ENCODE peak calls at places on chromosomes 13 and 19, in six cellular contexts. One of them, this sample, is unnamed.
A peak's percentile ranks its signal among the peaks of the same experiment; 100 is the strongest.

GRCh38 chr19:32387701-32388392 is 17.7 kb upstream of the DPY19L3 start:
- DNase-seq in IMR-90: peak; percentile 62
- DNase-seq in mesenchymal stem cell: no peak
- DNase-seq in neuronal stem cell: no peak
- DNase-seq in H9: no peak
- DNase-seq in H1: no peak
- DNase-seq in this sample: no peak

GRCh38 chr13:106176103-106176502 is 359.4 kb downstream of the EFNB2 start:
- DNase-seq in H1: no peak
- DNase-seq in mesenchymal stem cell: peak; percentile 54
- DNase-seq in neuronal stem cell: no peak
- DNase-seq in H9: no peak
- DNase-seq in IMR-90: peak; percentile 78
- DNase-seq in this sample: no peak

GRCh38 chr13:40639226-40639681 is 27.2 kb downstream of the FOXO1 start:
- DNase-seq in neuronal stem cell: no peak
- DNase-seq in H1: no peak
- DNase-seq in IMR-90: no peak
- DNase-seq in H9: no peak
- DNase-seq in mesenchymal stem cell: peak; percentile 44
- DNase-seq in this sample: peak; percentile 59

GRCh38 chr19:39363909-39364457 is 21.8 kb downstream of the SAMD4B start:
- DNase-seq in H1: no peak
- DNase-seq in IMR-90: peak; percentile 80
- DNase-seq in mesenchymal stem cell: peak; percentile 62
- DNase-seq in H9: no peak
- DNase-seq in neuronal stem cell: no peak
- DNase-seq in this sample: peak; percentile 10

GRCh38 chr13:98454389-98454881 is 122.5 kb downstream of the STK24 start:
- DNase-seq in IMR-90: peak; percentile 94
- DNase-seq in H9: no peak
- DNase-seq in mesenchymal stem cell: peak; percentile 75
- DNase-seq in neuronal stem cell: no peak
- DNase-seq in H1: no peak
- DNase-seq in this sample: no peak

GRCh38 chr13:29131881-29132668 is 311.9 kb downstream of the MTUS2 start:
- DNase-seq in IMR-90: no peak
- DNase-seq in neuronal stem cell: no peak
- DNase-seq in H1: no peak
- DNase-seq in H9: no peak
- DNase-seq in mesenchymal stem cell: no peak
- DNase-seq in this sample: no peak

GRCh38 chr19:45464861-45465427 is 2.9 kb upstream of the FOSB start:
- DNase-seq in mesenchymal stem cell: peak; percentile 54
- DNase-seq in neuronal stem cell: no peak
- DNase-seq in H9: no peak
- DNase-seq in H1: no peak
- DNase-seq in IMR-90: no peak
- DNase-seq in this sample: no peak

GRCh38 chr19:57689750-57690149 is 8.0 kb downstream of the ZNF551 start:
- DNase-seq in mesenchymal stem cell: no peak
- DNase-seq in H9: peak; percentile 4
- DNase-seq in neuronal stem cell: no peak
- DNase-seq in H1: no peak
- DNase-seq in IMR-90: no peak
- DNase-seq in this sample: peak; percentile 51

GRCh38 chr13:71378992-71379905 is 487.8 kb downstream of the DACH1 start:
- DNase-seq in H9: no peak
- DNase-seq in IMR-90: no peak
- DNase-seq in neuronal stem cell: no peak
- DNase-seq in mesenchymal stem cell: peak; percentile 56
- DNase-seq in H1: no peak
- DNase-seq in this sample: no peak

GRCh38 chr13:31035162-31035951 is 102.9 kb downstream of the TEX26 start:
- DNase-seq in H1: no peak
- DNase-seq in H9: no peak
- DNase-seq in IMR-90: peak; percentile 29
- DNase-seq in neuronal stem cell: no peak
- DNase-seq in mesenchymal stem cell: no peak
- DNase-seq in this sample: no peak

GRCh38 chr19:54662730-54663129 is at the start of gene LILRB4:
- DNase-seq in IMR-90: no peak
- DNase-seq in mesenchymal stem cell: no peak
- DNase-seq in H9: no peak
- DNase-seq in neuronal stem cell: no peak
- DNase-seq in H1: no peak
- DNase-seq in this sample: no peak

GRCh38 chr13:110575322-110576069 is 14.0 kb upstream of the RAB20 start:
- DNase-seq in H1: no peak
- DNase-seq in mesenchymal stem cell: peak; percentile 30
- DNase-seq in H9: peak; percentile 61
- DNase-seq in neuronal stem cell: no peak
- DNase-seq in IMR-90: peak; percentile 48
- DNase-seq in this sample: no peak

GRCh38 chr13:110570886-110571285 is 9.4 kb upstream of the RAB20 start:
- DNase-seq in neuronal stem cell: no peak
- DNase-seq in IMR-90: no peak
- DNase-seq in H9: no peak
- DNase-seq in mesenchymal stem cell: no peak
- DNase-seq in H1: no peak
- DNase-seq in this sample: no peak

GRCh38 chr13:110571897-110572777 is 10.6 kb upstream of the RAB20 start:
- DNase-seq in IMR-90: no peak
- DNase-seq in neuronal stem cell: no peak
- DNase-seq in mesenchymal stem cell: no peak
- DNase-seq in H1: no peak
- DNase-seq in H9: no peak
- DNase-seq in this sample: no peak

GRCh38 chr13:110574161-110574560 is 12.6 kb upstream of the RAB20 start:
- DNase-seq in neuronal stem cell: no peak
- DNase-seq in H1: no peak
- DNase-seq in IMR-90: no peak
- DNase-seq in H9: no peak
- DNase-seq in mesenchymal stem cell: no peak
- DNase-seq in this sample: no peak

DNA sequence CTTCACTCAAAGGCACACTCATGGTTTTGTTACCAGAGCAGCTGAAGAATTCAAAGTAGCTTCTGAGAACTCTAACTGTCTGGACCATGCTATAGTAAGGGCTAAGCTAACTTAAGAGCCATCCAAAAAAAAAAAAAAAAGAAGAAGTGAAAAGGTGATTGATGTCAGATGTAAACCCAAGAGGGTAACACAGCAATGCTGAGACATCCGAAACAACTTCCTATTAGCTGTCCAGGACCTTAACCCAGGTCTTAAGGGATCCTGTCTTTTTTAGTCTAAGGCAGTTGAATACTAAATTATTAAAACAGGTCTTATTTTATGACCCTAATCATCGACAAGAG is 11.2 kb upstream of the RAB20 start:
- DNase-seq in H1: no peak
- DNase-seq in mesenchymal stem cell: no peak
- DNase-seq in neuronal stem cell: no peak
- DNase-seq in IMR-90: no peak
- DNase-seq in H9: no peak
- DNase-seq in this sample: no peak
- H3K14ac ChIP-seq in H1: no peak overlapping the region
- H3K14ac ChIP-seq in mesenchymal stem cell: no peak overlapping the region
- H3K14ac ChIP-seq in neuronal stem cell: no peak overlapping the region
- H3K14ac ChIP-seq in IMR-90: no peak overlapping the region
- H3K14ac ChIP-seq in H9: no peak overlapping the region
- H3K14ac ChIP-seq in this sample: peak overlapping the region; percentile 24

GRCh38 chr13:22848539-22849052 is 332.2 kb upstream of the SGCG start:
- DNase-seq in IMR-90: no peak
- DNase-seq in H1: peak; percentile 53
- DNase-seq in neuronal stem cell: no peak
- DNase-seq in H9: peak; percentile 93
- DNase-seq in mesenchymal stem cell: no peak
- DNase-seq in this sample: no peak
- H2BK120ac ChIP-seq in IMR-90: no peak overlapping the region
- H2BK120ac ChIP-seq in H1: peak overlapping the region; percentile 33
- H2BK120ac ChIP-seq in neuronal stem cell: no peak overlapping the region
- H2BK120ac ChIP-seq in H9: no peak overlapping the region
- H2BK120ac ChIP-seq in mesenchymal stem cell: no peak overlapping the region
- H2BK120ac ChIP-seq in this sample: no peak overlapping the region

GRCh38 chr19:48926909-48927308 is 6.6 kb upstream of the DHDH start:
- DNase-seq in H9: no peak
- DNase-seq in H1: no peak
- DNase-seq in neuronal stem cell: no peak
- DNase-seq in IMR-90: peak; percentile 99
- DNase-seq in mesenchymal stem cell: peak; percentile 84
- DNase-seq in this sample: peak; percentile 65

GRCh38 chr19:48921721-48922500 is 11.6 kb upstream of the DHDH start:
- DNase-seq in IMR-90: no peak
- DNase-seq in neuronal stem cell: no peak
- DNase-seq in H1: no peak
- DNase-seq in mesenchymal stem cell: no peak
- DNase-seq in H9: no peak
- DNase-seq in this sample: no peak

GRCh38 chr19:48922548-48923490 is 10.7 kb upstream of the DHDH start:
- DNase-seq in neuronal stem cell: no peak
- DNase-seq in mesenchymal stem cell: no peak
- DNase-seq in H9: no peak
- DNase-seq in IMR-90: no peak
- DNase-seq in H1: no peak
- DNase-seq in this sample: no peak

GRCh38 chr19:48928164-48929005 is 5.1 kb upstream of the DHDH start:
- DNase-seq in mesenchymal stem cell: no peak
- DNase-seq in neuronal stem cell: no peak
- DNase-seq in H1: no peak
- DNase-seq in H9: no peak
- DNase-seq in IMR-90: peak; percentile 58
- DNase-seq in this sample: peak; percentile 51

GRCh38 chr19:48925240-48925843 is 8.2 kb upstream of the DHDH start:
- DNase-seq in IMR-90: peak; percentile 91
- DNase-seq in mesenchymal stem cell: no peak
- DNase-seq in H1: no peak
- DNase-seq in H9: no peak
- DNase-seq in neuronal stem cell: no peak
- DNase-seq in this sample: no peak
- H3K4me2 ChIP-seq in IMR-90: no peak overlapping the region
- H3K4me2 ChIP-seq in mesenchymal stem cell: no peak overlapping the region
- H3K4me2 ChIP-seq in H1: no peak overlapping the region
- H3K4me2 ChIP-seq in H9: no peak overlapping the region
- H3K4me2 ChIP-seq in neuronal stem cell: no peak overlapping the region
- H3K4me2 ChIP-seq in this sample: no peak overlapping the region

GRCh38 chr19:1822210-1822609 is 10.1 kb upstream of the ATP8B3 start:
- DNase-seq in IMR-90: no peak
- DNase-seq in H9: no peak
- DNase-seq in H1: no peak
- DNase-seq in mesenchymal stem cell: no peak
- DNase-seq in neuronal stem cell: no peak
- DNase-seq in this sample: no peak
- H3K14ac ChIP-seq in IMR-90: no peak overlapping the region
- H3K14ac ChIP-seq in H9: no peak overlapping the region
- H3K14ac ChIP-seq in H1: no peak overlapping the region
- H3K14ac ChIP-seq in mesenchymal stem cell: no peak overlapping the region
- H3K14ac ChIP-seq in neuronal stem cell: no peak overlapping the region
- H3K14ac ChIP-seq in this sample: no peak overlapping the region

DNA sequence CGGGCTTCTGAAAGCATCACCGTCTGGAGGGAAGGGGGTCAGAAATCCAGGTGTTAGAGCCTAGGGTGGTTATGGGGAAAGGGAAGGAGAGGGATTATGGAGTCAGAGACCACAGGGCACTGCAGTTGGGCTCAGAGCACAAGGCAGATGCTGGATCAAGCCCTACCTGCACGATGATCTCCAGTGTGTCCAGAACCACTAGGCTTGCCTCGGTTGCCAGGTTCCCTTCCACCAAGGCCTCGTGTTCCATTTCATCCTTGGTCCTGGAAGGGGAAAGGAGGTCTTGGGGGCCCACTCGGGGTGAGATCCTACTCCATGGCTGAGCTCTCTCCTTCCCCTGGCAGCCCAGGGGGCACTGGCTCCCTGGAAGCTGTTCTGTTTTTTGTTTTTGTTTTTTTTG is 17.0 kb upstream of the KANK2 start:
- DNase-seq in H1: no peak
- DNase-seq in mesenchymal stem cell: no peak
- DNase-seq in H9: no peak
- DNase-seq in neuronal stem cell: no peak
- DNase-seq in IMR-90: no peak
- DNase-seq in this sample: no peak
- H2BK120ac ChIP-seq in H1: no peak overlapping the region
- H2BK120ac ChIP-seq in mesenchymal stem cell: no peak overlapping the region
- H2BK120ac ChIP-seq in H9: no peak overlapping the region
- H2BK120ac ChIP-seq in neuronal stem cell: no peak overlapping the region
- H2BK120ac ChIP-seq in IMR-90: no peak overlapping the region
- H2BK120ac ChIP-seq in this sample: no peak overlapping the region